ENCODE peak calls at places on chromosome 12, in four cellular contexts. R, E, M and J are unnamed samples.

GRCh38 chr12:50062733-50063452 is 5.5 kb downstream of the ASIC1 start:
- DNase-seq in R (no peak), E (no peak), M (no peak), J (no peak)

GRCh38 chr12:126617312-126617711 is 1552.1 kb downstream of the AACS start:
- DNase-seq in R (no peak), E (no peak), M (peak), J (no peak)

GRCh38 chr12:52860102-52860838 is 11.5 kb upstream of the KRT78 start:
- DNase-seq in R (no peak), E (no peak), M (no peak), J (no peak)

GRCh38 chr12:98295681-98296080 is 219.7 kb upstream of the TMPO start:
- DNase-seq in R (no peak), E (no peak), M (no peak), J (no peak)

GRCh38 chr12:46774011-46774633 is 51.7 kb downstream of the SLC38A4 start:
- DNase-seq in R (no peak), E (no peak), M (no peak), J (no peak)

GRCh38 chr12:2682301-2683282 is 112.2 kb upstream of the FKBP4 start:
- DNase-seq in R (peak), E (peak), M (peak), J (no peak)

GRCh38 chr12:53365245-53365904 is 14.6 kb upstream of the SP1 start:
- DNase-seq in R (no peak), E (no peak), M (peak), J (no peak)

GRCh38 chr12:95259368-95259767 is 41.8 kb downstream of the VEZT start:
- DNase-seq in R (no peak), E (no peak), M (no peak), J (no peak)

GRCh38 chr12:105554223-105554678 is 223.8 kb downstream of the C12orf75 start:
- DNase-seq in R (no peak), E (no peak), M (no peak), J (no peak)

GRCh38 chr12:58633479-58633878 is 286.8 kb downstream of the LRIG3 start:
- DNase-seq in R (no peak), E (no peak), M (no peak), J (no peak)

GRCh38 chr12:52148541-52149181 is 43.2 kb downstream of the KRT80 start:
- DNase-seq in R (peak), E (no peak), M (no peak), J (no peak)

GRCh38 chr12:48183876-48184548 is 568 bp downstream of the CCDC184 start:
- DNase-seq in R (no peak), E (no peak), M (no peak), J (no peak)

GRCh38 chr12:94561943-94562411 is 88.4 kb downstream of the TMCC3 start:
- DNase-seq in R (no peak), E (no peak), M (no peak), J (no peak)

GRCh38 chr12:50415899-50416479 is 15.3 kb downstream of the LARP4 start:
- DNase-seq in R (no peak), E (no peak), M (no peak), J (no peak)

GRCh38 chr12:121893901-121894540 is 5.4 kb downstream of the PSMD9 start:
- DNase-seq in R (no peak), E (peak), M (peak), J (no peak)

GRCh38 chr12:110941391-110941790 is 21.0 kb upstream of the MYL2 start:
- DNase-seq in R (no peak), E (no peak), M (no peak), J (no peak)

DNA sequence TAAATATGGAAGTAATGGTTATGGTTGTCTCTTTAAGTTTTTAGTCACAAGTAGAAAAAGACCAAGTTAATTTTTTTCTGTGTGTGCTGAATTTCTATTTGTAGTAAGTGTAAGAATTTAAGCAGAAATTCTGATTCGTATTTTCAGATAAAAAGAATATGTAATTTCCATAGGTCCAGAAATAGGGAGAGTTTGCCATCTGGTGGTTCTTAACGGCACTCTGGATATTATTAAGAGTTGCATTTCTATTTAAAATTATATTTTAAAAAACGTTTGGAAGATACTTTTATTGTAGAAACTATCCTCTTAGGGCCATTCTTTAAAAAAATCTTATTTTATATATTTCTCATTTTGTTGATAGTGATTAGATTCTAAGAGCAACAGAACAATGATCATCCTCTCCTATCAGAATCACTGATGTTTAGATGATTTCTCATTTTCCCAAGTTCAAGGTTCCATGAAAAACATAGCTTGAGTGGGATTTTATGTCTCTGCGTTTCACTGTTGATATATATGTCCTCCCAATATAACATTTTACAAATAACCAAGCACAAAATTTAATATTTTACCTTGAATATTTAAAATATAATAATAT is 88.3 kb downstream of the LRRK2 start:
- DNase-seq in R (no peak), E (peak), M (no peak), J (no peak)
- TF ChIP-seq CTCF in R (peak), E (no peak), M (no peak), J (peak)

GRCh38 chr12:60100852-60101251 is 505.0 kb downstream of the SLC16A7 start:
- DNase-seq in R (no peak), E (no peak), M (no peak), J (no peak)
- TF ChIP-seq SIN3A in R (no peak), E (no peak), M (no peak), J (no peak)

DNA sequence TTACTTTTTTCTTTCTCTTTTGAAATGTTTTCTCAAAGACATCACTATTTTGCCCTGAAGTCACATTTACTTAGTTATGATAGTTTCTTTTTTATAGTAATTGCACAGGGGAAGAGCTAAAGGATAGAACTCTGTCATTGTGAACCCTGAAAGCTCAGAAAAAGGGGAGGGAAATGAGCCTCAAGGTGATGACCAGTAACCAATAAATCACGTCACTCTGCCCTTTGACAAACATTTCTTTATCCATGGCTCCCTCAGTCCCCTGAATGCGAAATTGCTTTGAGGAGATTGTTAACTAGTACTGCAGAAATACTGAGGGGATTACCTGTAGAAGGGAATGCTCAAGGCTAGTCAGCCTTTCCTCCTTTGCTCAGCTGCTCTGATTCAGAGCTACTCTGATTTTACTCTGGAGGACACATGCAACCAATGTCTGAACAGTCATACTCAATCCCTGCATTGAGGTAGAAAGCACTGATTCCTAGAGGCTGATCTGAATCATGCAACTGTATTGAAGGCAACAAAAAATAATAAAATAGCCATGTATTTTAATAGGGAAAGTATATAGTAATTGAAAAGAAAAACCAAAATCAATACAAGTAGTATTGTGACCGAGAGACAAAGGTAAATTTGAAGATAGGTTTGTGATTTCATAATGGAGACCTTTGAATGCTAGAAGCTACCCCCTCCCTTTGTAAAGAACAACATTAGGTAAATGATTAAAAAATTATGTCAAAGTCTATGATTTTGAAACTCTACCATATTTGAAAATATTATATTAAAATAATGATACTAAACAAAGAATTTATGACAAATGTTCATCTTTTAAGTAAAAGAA is 24.7 kb downstream of the SLCO1B1 start:
- DNase-seq in R (no peak), E (no peak), M (no peak), J (no peak)
- TF ChIP-seq TCF7L2 in R (no peak), E (no peak), M (no peak), J (no peak)

DNA sequence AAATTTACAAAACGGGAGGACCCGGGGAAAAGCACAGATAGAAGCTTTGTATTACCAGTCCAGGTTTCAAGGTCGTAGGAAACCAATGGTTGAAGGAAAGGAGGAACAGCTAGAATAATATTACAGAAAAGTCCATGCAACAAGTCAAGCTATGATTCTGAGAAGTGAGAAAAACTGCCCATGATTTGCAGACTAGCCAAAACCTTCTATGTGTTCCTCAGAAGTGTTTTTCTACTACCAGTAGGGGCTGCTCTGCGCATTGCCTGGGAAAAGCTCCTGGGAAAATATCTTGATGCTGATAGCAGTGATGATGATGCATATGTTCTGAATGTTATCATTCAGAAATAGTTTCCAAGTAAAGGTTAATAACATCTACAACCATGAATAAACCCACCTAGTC is 2.2 kb downstream of the PDZRN4 start:
- DNase-seq in R (no peak), E (peak), M (peak), J (no peak)
- TF ChIP-seq CTCF in R (peak), E (peak), M (no peak), J (peak)

DNA sequence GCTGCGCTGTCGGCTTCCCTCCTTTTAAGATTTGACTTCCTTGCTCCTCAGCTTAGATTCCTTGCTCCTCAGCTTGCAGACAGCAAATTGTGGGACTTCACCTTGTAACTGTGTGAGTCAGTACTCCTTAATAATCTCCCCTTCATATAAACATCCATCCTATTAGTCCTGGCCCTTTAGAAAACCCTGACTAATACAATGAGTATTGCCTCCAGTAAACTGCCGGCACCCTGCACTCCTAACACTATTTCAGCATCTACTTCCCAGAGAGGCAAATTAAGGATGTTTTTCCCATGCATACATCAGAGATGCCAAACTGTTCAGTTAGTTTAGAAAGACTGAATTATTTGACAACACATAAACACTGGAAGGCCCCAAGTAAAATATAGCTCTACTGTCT is 611.3 kb upstream of the TMEM132C start:
- DNase-seq in R (no peak), E (no peak), M (no peak), J (no peak)
- TF ChIP-seq SIN3A in R (no peak), E (no peak), M (no peak), J (no peak)

DNA sequence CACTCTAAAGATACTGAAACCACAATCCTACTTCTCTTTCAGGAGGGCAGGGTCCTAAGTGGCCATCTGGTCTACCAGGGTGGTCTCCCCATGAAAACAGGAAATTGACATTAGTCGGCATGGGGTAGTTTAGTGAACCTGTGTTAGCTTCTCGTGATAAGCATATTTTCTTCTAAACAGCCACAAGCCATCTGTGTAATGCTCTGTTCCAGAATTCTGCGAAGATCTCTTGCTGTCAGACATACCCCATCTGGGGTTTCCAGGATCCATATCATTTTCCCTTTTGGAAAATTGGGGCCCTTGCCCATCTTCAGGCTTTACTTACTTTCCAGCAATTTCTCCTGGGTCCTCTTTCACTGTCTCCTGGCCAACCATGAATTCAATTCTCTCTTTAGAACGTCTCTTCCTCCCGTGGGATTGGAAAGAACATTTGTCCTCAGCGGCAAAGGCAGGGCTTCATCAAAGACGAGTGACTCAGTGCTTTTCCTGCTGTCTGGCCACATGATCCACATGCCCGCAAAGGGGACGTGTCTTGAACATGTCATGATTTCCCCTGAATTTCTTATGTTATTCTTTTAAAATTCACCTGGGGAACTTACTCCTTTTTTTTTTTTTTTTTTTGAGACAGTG is 21.4 kb upstream of the NCOR2 start:
- DNase-seq in R (no peak), E (no peak), M (peak), J (no peak)
- TF ChIP-seq TCF7L2 in R (peak), E (no peak), M (no peak), J (no peak)

GRCh38 chr12:90253674-90254181 is 545.1 kb upstream of the ATP2B1 start:
- DNase-seq in R (peak), E (no peak), M (no peak), J (peak)
- TF ChIP-seq CTCF in R (peak), E (no peak), M (no peak), J (no peak)

GRCh38 chr12:31874961-31875608 is 84.1 kb upstream of the RESF1 start:
- DNase-seq in R (no peak), E (no peak), M (peak), J (no peak)
- TF ChIP-seq SIN3A in R (no peak), E (no peak), M (no peak), J (no peak)